ENCODE peak calls at places on chromosomes 7 and 10, in seven cellular contexts. O is NCI-H1092, W is caudate nucleus, L is RWPE2, U is COLO829, T is HFFc6, Z is fibroblast of mammary gland. P is an unnamed sample.

GRCh38 chr7:113404245-113404644 is 285.9 kb upstream of the SMIM30 start:
- DNase-seq in W (no peak), O (no peak), U (peak), Z (peak), L (no peak), T (no peak), P (peak)

GRCh38 chr10:43205681-43206390 is 61.0 kb downstream of the RASGEF1A start:
- DNase-seq in T (no peak), L (peak), W (no peak), U (no peak), Z (no peak), O (no peak), P (no peak)

GRCh38 chr7:142094861-142095260 is 16.7 kb upstream of the MGAM2 start:
- DNase-seq in Z (peak), U (no peak), L (no peak), W (no peak), O (no peak), T (no peak), P (no peak)

GRCh38 chr7:143188994-143189393 is 5.8 kb downstream of the TAS2R39 start:
- DNase-seq in W (no peak), O (no peak), T (no peak), L (no peak), Z (no peak), U (no peak), P (no peak)

GRCh38 chr7:155710035-155710434 is 65.6 kb downstream of the RBM33 start:
- DNase-seq in L (no peak), T (no peak), U (no peak), Z (no peak), O (no peak), W (no peak), P (no peak)

GRCh38 chr10:43299579-43299978 is 32.7 kb upstream of the RASGEF1A start:
- DNase-seq in O (no peak), W (no peak), L (no peak), Z (no peak), T (no peak), U (no peak), P (no peak)

GRCh38 chr10:50917486-50917885 is 32.1 kb upstream of the A1CF start:
- DNase-seq in T (peak), L (no peak), O (no peak), U (peak), Z (peak), W (no peak), P (no peak)

GRCh38 chr10:47025540-47026300 is 114.5 kb downstream of the PTPN20 start:
- DNase-seq in L (no peak), T (peak), U (no peak), Z (peak), O (no peak), W (no peak), P (no peak)

GRCh38 chr10:78267598-78267997 is 233.9 kb downstream of the RPS24 start:
- DNase-seq in Z (peak), U (no peak), T (peak), W (no peak), O (no peak), L (no peak), P (no peak)

GRCh38 chr7:36640682-36641081 is 83.6 kb downstream of the AOAH start:
- DNase-seq in T (no peak), Z (no peak), W (no peak), U (no peak), O (no peak), L (no peak), P (no peak)

GRCh38 chr7:151692721-151693120 is 173.0 kb upstream of the RHEB start:
- DNase-seq in L (no peak), U (no peak), T (no peak), W (no peak), O (no peak), Z (no peak), P (no peak)

GRCh38 chr10:113045155-113046055 is 95.4 kb downstream of the TCF7L2 start:
- DNase-seq in Z (peak), L (no peak), O (no peak), W (no peak), U (no peak), T (peak), P (no peak)

GRCh38 chr7:38507379-38507778 is 123.8 kb downstream of the AMPH start:
- DNase-seq in U (no peak), T (no peak), O (no peak), W (no peak), Z (peak), L (no peak), P (no peak)

GRCh38 chr7:160958-161725 is 31.2 kb upstream of the FAM20C start:
- DNase-seq in L (peak), W (no peak), O (no peak), U (no peak), T (no peak), Z (no peak), P (no peak)

GRCh38 chr10:69952801-69953200 is 99.8 kb upstream of the MACROH2A2 start:
- DNase-seq in U (no peak), T (no peak), W (no peak), O (no peak), Z (no peak), L (no peak), P (no peak)

GRCh38 chr7:73707045-73707631 is 12.3 kb downstream of the STX1A start:
- DNase-seq in U (no peak), W (no peak), O (peak), L (peak), Z (no peak), T (no peak), P (peak)

GRCh38 chr7:73526892-73527821 is 5.1 kb upstream of the BAZ1B start:
- DNase-seq in W (no peak), O (peak), Z (no peak), T (no peak), L (no peak), U (no peak), P (peak)

GRCh38 chr7:100765250-100765649 is 31.9 kb downstream of the ZAN start:
- DNase-seq in L (no peak), Z (no peak), O (no peak), W (no peak), U (no peak), T (no peak), P (no peak)

GRCh38 chr7:111561909-111562732 is at the start of gene IMMP2L:
- DNase-seq in W (peak), Z (peak), T (peak), O (peak), L (peak), U (peak), P (peak)

GRCh38 chr7:111012799-111013675 is 77.9 kb upstream of the LRRN3 start:
- DNase-seq in L (no peak), Z (no peak), O (no peak), T (no peak), U (no peak), W (no peak), P (no peak)

GRCh38 chr10:112524637-112525036 is 77.6 kb downstream of the VTI1A start:
- DNase-seq in O (no peak), T (no peak), L (no peak), Z (peak), U (no peak), W (no peak), P (no peak)

GRCh38 chr7:40598915-40599314 is 464.1 kb downstream of the SUGCT start:
- DNase-seq in O (no peak), T (no peak), Z (no peak), L (no peak), W (no peak), U (no peak), P (no peak)

GRCh38 chr7:46834921-46835320 is 747.0 kb downstream of the TNS3 start:
- DNase-seq in Z (no peak), W (no peak), L (no peak), T (no peak), O (no peak), U (no peak), P (no peak)

GRCh38 chr10:121792198-121792597 is 135.6 kb downstream of the ATE1 start:
- DNase-seq in W (no peak), L (no peak), Z (peak), O (no peak), U (no peak), T (no peak), P (no peak)

GRCh38 chr10:73379064-73379748 is 20.5 kb upstream of the CFAP70 start:
- DNase-seq in Z (no peak), O (no peak), L (no peak), W (no peak), U (no peak), T (no peak), P (no peak)

GRCh38 chr7:78970440-78970916 is 483.0 kb downstream of the MAGI2 start:
- DNase-seq in Z (no peak), O (no peak), T (peak), W (no peak), L (no peak), U (no peak), P (no peak)

GRCh38 chr10:19913987-19914386 is 97.8 kb downstream of the PLXDC2 start:
- DNase-seq in O (no peak), T (no peak), L (no peak), W (no peak), Z (no peak), U (no peak), P (no peak)

GRCh38 chr10:103921750-103922195 is 3.8 kb upstream of the STN1 start:
- DNase-seq in Z (no peak), L (no peak), U (peak), T (no peak), W (peak), O (no peak), P (peak)

GRCh38 chr10:105950410-105950809 is 1214.1 kb downstream of the SORCS1 start:
- DNase-seq in O (no peak), W (peak), T (peak), U (peak), Z (peak), L (no peak), P (peak)